ENCODE peak calls at places on chromosome 22, in seven cellular contexts. J is H9, Q is neuronal stem cell, Z is H1, I is mesenchymal stem cell, C is mesendoderm, R is trophoblast cell. F is an unnamed sample.

GRCh38 chr22:48750282-48750681 is 1077.4 kb downstream of the BRD1 start:
- DNase-seq in J (no peak), R (no peak), Q (no peak), Z (no peak), C (no peak), I (no peak), F (no peak)

GRCh38 chr22:49241174-49241851 is 586.4 kb downstream of the BRD1 start:
- DNase-seq in C (no peak), Q (no peak), J (peak; percentile 16), Z (peak; percentile 23), R (no peak), I (no peak), F (no peak)

GRCh38 chr22:44181912-44182590 is 1.3 kb downstream of the PARVG start:
- DNase-seq in J (no peak), Z (no peak), C (no peak), R (no peak), Q (no peak), I (no peak), F (no peak)

GRCh38 chr22:46914916-46915894 is 152.8 kb downstream of the TBC1D22A start:
- DNase-seq in J (no peak), I (no peak), Z (peak; percentile 32), R (no peak), Q (no peak), C (no peak), F (no peak)

GRCh38 chr22:37019309-37020191 is at the start of the genes MPST and TST:
- DNase-seq in I (peak; percentile 72), Q (peak; percentile 75), Z (peak; percentile 79), J (peak; percentile 74), C (peak; percentile 77), R (peak; percentile 41), F (peak; percentile 61)

GRCh38 chr22:50270302-50271010 is at the start of gene MAPK11:
- DNase-seq in Z (peak; percentile 89), Q (peak; percentile 82), J (peak; percentile 84), I (peak; percentile 81), C (peak; percentile 73), R (peak; percentile 48), F (peak; percentile 61)

GRCh38 chr22:25903294-25903693 is 161.3 kb downstream of the MYO18B start:
- DNase-seq in Z (peak; percentile 90), Q (peak; percentile 15), I (no peak), R (no peak), J (peak; percentile 87), C (peak; percentile 71), F (no peak)

GRCh38 chr22:37192741-37193140 is 4.7 kb upstream of the C1QTNF6 start:
- DNase-seq in C (no peak), Z (no peak), R (no peak), I (no peak), Q (no peak), J (no peak), F (no peak)

GRCh38 chr22:48822278-48823233 is 1005.1 kb downstream of the BRD1 start:
- DNase-seq in I (no peak), Z (no peak), R (no peak), C (no peak), J (no peak), Q (no peak), F (no peak)

GRCh38 chr22:24952837-24953293 is 349 bp downstream of the KIAA1671 start:
- DNase-seq in R (no peak), I (peak; percentile 86), Q (peak; percentile 65), J (peak; percentile 81), Z (peak; percentile 79), C (peak; percentile 93), F (peak; percentile 7)

GRCh38 chr22:22061085-22062077 is 78.8 kb upstream of the TOP3B start:
- DNase-seq in Q (no peak), Z (no peak), C (no peak), R (no peak), I (peak; percentile 39), J (no peak), F (peak; percentile 43)

GRCh38 chr22:50136431-50137047 is 34.0 kb upstream of the PANX2 start:
- DNase-seq in R (no peak), Q (no peak), C (no peak), Z (no peak), I (no peak), J (no peak), F (no peak)

GRCh38 chr22:29693671-29694070 is 26.1 kb upstream of the CABP7 start:
- DNase-seq in R (no peak), C (no peak), I (no peak), Z (no peak), J (no peak), Q (no peak), F (no peak)

GRCh38 chr22:50717709-50718351 is 20.2 kb upstream of the ACR start:
- DNase-seq in Z (no peak), I (no peak), Q (no peak), C (no peak), J (no peak), R (no peak), F (no peak)

GRCh38 chr22:50253941-50254340 is 2.9 kb upstream of the HDAC10 start:
- DNase-seq in Q (no peak), Z (no peak), J (no peak), R (no peak), I (no peak), C (no peak), F (no peak)

GRCh38 chr22:50186789-50187523 is 1.2 kb downstream of the TRABD start:
- DNase-seq in R (no peak), I (peak; percentile 51), Q (no peak), C (no peak), Z (no peak), J (no peak), F (peak; percentile 25)

GRCh38 chr22:44355688-44356070 is 42.9 kb upstream of the SHISAL1 start:
- DNase-seq in Z (no peak), C (no peak), J (no peak), Q (no peak), R (no peak), I (no peak), F (no peak)

GRCh38 chr22:43777204-43777671 is 34.9 kb downstream of the EFCAB6 start:
- DNase-seq in Z (no peak), R (peak; percentile 73), Q (no peak), C (peak; percentile 5), J (no peak), I (peak; percentile 2), F (peak; percentile 91)

GRCh38 chr22:25564979-25565677 is 653 bp downstream of the GRK3 start:
- DNase-seq in I (peak; percentile 11), Q (no peak), Z (peak; percentile 83), C (peak; percentile 84), R (peak; percentile 53), J (peak; percentile 81), F (no peak)

GRCh38 chr22:47593911-47594311 is 831.5 kb downstream of the TBC1D22A start:
- DNase-seq in R (no peak), C (no peak), Z (no peak), Q (no peak), I (no peak), J (no peak), F (no peak)

GRCh38 chr22:22463855-22464540 is 44.5 kb downstream of the ZNF280B start:
- DNase-seq in C (peak; percentile 70), I (peak; percentile 53), Z (peak; percentile 79), Q (peak; percentile 82), J (peak; percentile 59), R (peak; percentile 29), F (peak; percentile 57)

GRCh38 chr22:28670691-28671261 is 8.9 kb downstream of the TTC28 start:
- DNase-seq in Z (no peak), C (no peak), Q (no peak), J (no peak), I (peak; percentile 20), R (no peak), F (peak; percentile 4)

GRCh38 chr22:30078320-30079311 is 1.6 kb upstream of the HORMAD2 start:
- DNase-seq in R (no peak), I (no peak), Q (no peak), C (no peak), J (no peak), Z (no peak), F (no peak)

DNA sequence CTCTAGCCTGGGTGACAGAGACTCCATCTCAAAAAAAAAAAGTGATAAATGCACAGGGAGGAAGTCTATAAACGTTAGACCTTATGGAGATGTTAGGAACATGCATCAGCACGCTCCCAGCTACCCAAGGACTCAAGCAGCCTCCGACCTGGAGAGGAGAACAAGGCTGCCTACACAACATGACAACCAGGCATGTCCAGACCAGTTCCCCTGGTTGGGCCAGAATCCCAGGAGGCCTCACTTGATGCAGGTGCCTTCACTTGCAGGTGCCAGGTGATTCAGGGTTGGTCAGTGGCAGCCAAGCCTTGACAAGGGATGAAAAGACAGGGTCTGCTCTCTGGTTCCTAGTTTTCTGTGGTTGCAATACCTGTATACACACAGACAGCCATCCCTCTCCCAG is 5.9 kb downstream of the RANGAP1 start:
- DNase-seq in C (no peak), R (peak; percentile 76), I (no peak), J (no peak), Z (no peak), Q (no peak), F (no peak)
- H3K4me1 ChIP-seq in C (no peaks in the 10 kb centered on the region), R (peaks cover 6% of the 10 kb centered on the region), I (peaks cover 14% of the 10 kb centered on the region), J (no peaks in the 10 kb centered on the region), Z (peaks cover 5% of the 10 kb centered on the region), Q (no peaks in the 10 kb centered on the region), F (peaks cover 5% of the 10 kb centered on the region)

DNA sequence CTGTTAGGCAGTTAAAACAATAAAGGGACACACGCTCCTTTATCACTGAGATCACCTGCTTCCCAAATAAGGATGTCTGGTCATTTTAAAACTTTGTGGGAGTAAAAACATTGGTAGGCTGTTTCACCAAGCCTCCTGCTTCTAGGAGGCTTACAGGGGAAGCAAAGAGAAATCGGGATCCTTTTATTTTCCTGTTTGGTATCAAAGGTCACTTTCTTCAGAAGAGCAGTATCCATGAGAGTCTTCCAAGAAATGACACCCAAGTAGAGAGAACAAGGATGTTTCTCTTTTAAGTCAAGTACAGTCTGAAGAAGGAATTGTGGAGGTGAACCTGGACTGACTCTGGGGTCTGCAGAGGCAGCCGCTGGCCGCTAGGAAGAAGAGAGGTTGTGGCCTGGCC is 36.9 kb upstream of the BID start:
- DNase-seq in I (no peak), Z (no peak), R (no peak), Q (no peak), C (no peak), J (no peak), F (no peak)
- H2AK5ac ChIP-seq in I (no peak overlapping the region), Z (no peak overlapping the region), R (no peak overlapping the region), Q (no peak overlapping the region), C (no peak overlapping the region), J (no peak overlapping the region), F (no peak overlapping the region)

DNA sequence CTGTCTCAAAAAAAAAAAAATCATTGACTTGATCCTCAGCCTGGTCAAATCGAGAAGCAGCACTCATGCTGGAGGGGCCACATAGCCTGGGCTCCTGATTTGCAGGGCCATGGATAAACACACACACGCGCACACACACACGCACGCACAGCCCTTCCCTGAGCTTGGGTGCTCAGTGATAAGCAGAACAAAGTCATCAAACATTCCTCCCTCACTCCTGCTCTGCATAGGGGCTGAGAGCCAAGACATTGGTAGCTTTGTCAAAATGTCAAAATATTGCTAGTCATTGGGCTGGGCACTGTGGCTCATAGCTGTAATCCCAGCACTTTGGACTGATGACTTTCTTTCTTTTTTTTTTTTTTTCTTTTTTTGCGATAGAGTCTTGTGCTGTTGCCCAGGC is 34.0 kb upstream of the A4GALT start:
- DNase-seq in R (peak; percentile 49), I (no peak), Q (no peak), Z (no peak), C (no peak), J (no peak), F (peak; percentile 92)
- H3K4me1 ChIP-seq in R (no peaks in the 10 kb centered on the region), I (peaks cover 9% of the 10 kb centered on the region), Q (peaks cover 2% of the 10 kb centered on the region), Z (peaks cover 6% of the 10 kb centered on the region), C (no peaks in the 10 kb centered on the region), J (no peaks in the 10 kb centered on the region), F (peaks cover 26% of the 10 kb centered on the region)

DNA sequence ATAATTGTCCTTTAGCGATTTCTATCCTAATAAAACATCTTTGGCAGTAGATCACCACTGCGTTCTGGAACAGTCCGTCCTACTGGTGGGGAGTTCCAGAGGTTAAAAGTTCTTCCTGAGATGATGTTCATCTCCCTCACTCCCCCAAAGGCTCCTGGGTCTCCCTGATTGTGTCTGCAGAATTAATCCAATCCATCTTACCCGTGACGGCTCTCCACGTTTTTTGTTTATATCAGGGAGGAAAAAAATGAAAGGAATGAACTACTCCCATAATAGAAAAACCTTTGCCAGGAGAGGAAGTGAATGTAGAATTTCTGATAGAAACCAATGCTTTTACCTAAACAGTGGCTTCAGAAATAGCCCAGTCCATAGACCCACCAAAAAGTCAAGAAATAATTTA is 81.6 kb downstream of the LARGE1 start:
- DNase-seq in R (no peak), Z (no peak), J (no peak), I (no peak), Q (no peak), C (no peak), F (no peak)
- H2AK5ac ChIP-seq in R (no peak overlapping the region), Z (no peak overlapping the region), J (no peak overlapping the region), I (no peak overlapping the region), Q (no peak overlapping the region), C (no peak overlapping the region), F (no peak overlapping the region)